ENCODE peak calls at places on chromosomes 3 and 15, in ten cellular contexts. O, W, V, U, R, G, A, X, L and F are unnamed samples.
A peak's percentile ranks its signal among the peaks of the same experiment; 100 is the strongest.

GRCh38 chr3:42712344-42712648 is 9.7 kb upstream of the HHATL start:
- DNase-seq in V (no peak), G (no peak), W (no peak), R (no peak), X (no peak), O (no peak), A (no peak), L (peak; percentile 13), U (no peak), F (no peak)

GRCh38 chr3:38349684-38350359 is 3.2 kb downstream of the XYLB start:
- DNase-seq in W (no peak), L (no peak), U (no peak), R (no peak), X (no peak), O (no peak), V (peak; percentile 14), G (no peak), A (no peak), F (no peak)

GRCh38 chr3:141373768-141374526 is 5.6 kb downstream of the ZBTB38 start:
- DNase-seq in O (no peak), A (no peak), L (no peak), U (no peak), W (no peak), V (peak; percentile 32), X (no peak), R (no peak), G (no peak), F (no peak)

GRCh38 chr3:158791259-158791920 is 10.5 kb upstream of the MFSD1 start:
- DNase-seq in V (peak; percentile 80), G (peak; percentile 51), R (peak; percentile 23), W (no peak), O (no peak), U (no peak), A (no peak), L (no peak), X (no peak), F (no peak)

GRCh38 chr15:82044373-82045178 is 1.2 kb downstream of the MEX3B start:
- DNase-seq in X (peak; percentile 76), A (peak; percentile 76), V (peak; percentile 82), L (peak; percentile 55), U (no peak), R (peak; percentile 28), W (no peak), G (no peak), O (peak; percentile 60), F (no peak)

GRCh38 chr3:159257954-159258353 is 456.1 kb downstream of the MFSD1 start:
- DNase-seq in V (no peak), R (no peak), L (no peak), X (no peak), W (no peak), O (no peak), G (no peak), A (no peak), U (no peak), F (no peak)

GRCh38 chr3:94256888-94257813 is 194.3 kb downstream of the NSUN3 start:
- DNase-seq in L (no peak), V (no peak), A (no peak), X (no peak), W (no peak), G (no peak), R (no peak), O (no peak), U (no peak), F (no peak)

GRCh38 chr15:40320931-40321371 is 2.5 kb upstream of the INAFM2 start:
- DNase-seq in G (no peak), X (peak; percentile 58), V (peak; percentile 70), U (no peak), W (no peak), R (peak; percentile 58), A (peak; percentile 42), O (no peak), L (peak; percentile 70), F (no peak)

GRCh38 chr3:59754456-59754855 is 704.6 kb upstream of the CFAP20DC start:
- DNase-seq in R (no peak), G (no peak), A (no peak), O (no peak), W (no peak), L (no peak), V (no peak), X (no peak), U (no peak), F (no peak)

GRCh38 chr3:121152573-121152972 is 244.6 kb downstream of the STXBP5L start:
- DNase-seq in W (no peak), U (no peak), X (no peak), A (no peak), O (no peak), G (no peak), L (no peak), V (peak; percentile 9), R (no peak), F (no peak)
- TF ChIP-seq CTCF in W (no peak), U (no peak), X (no peak), A (no peak), O (no peak), G (no peak), L (no peak), V (no peak), R (no peak), F (no peak)

DNA sequence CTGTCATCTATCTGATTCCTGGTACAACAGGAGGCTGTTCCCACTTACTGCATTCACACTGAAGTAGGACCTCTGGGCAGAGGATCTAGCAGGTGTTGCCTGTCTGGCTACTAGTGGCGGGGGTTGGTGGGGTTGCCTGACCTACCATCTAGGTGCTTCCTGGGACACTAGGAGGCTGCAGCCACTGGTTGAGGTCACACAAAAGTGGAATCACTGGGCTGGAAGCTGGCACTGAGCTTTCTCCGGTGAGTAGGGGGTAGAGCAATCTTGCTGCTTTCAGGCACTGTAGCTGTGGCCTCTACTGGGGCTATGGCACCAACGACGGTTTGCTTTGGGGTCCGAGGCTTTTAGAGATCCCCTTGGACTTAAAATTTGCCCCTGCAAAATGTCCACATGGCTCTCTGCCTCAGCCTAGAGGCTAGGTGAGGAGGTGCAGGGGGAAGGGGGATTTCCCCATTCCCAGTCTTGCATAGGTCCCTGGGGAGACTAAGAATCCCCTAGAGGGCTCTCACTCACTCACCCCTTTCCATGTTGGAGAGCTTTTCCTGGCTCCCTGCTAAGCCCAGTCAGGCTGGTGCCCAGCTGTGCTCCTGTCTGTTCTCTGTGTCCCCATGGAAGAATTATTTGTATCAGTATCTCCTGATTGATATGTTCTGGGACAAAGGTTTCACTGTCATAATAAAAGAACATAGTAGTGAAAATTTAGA is 397.7 kb upstream of the EPHA6 start:
- DNase-seq in R (no peak), U (no peak), G (no peak), X (peak; percentile 43), W (no peak), L (no peak), A (no peak), V (no peak), O (no peak), F (no peak)
- TF ChIP-seq CTCF in R (no peak), U (no peak), G (no peak), X (no peak), W (no peak), L (no peak), A (no peak), V (no peak), O (no peak), F (no peak)

GRCh38 chr3:126113733-126114132 is 29.8 kb upstream of the SLC41A3 start:
- DNase-seq in O (no peak), X (no peak), L (peak; percentile 16), V (no peak), G (no peak), W (no peak), A (peak; percentile 52), U (no peak), R (no peak), F (no peak)
- TF ChIP-seq CTCF in O (peak; percentile 37), X (peak; percentile 31), L (no peak), V (peak; percentile 38), G (peak; percentile 35), W (peak; percentile 49), A (peak; percentile 56), U (peak; percentile 28), R (peak; percentile 8), F (peak; percentile 34)

DNA sequence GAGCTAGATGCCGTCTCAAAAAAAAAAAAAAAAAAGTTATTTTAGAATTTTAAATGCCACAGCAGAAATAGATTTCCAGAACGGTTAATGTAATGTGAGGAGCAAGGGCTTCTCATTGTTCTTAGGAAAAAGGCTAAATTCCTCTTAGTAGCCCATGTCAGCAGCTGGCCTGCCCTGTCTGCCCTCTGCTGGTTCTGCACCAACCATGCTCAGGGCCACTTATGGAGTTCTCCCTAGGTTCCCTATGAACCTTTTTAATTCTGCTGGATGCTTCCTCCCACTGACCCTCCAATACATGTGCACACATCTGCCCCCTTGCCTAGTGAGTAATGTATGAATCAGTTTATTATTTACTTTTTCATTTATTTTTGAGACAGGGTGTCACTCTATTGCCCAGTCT is 32.2 kb upstream of the DPPA4 start:
- DNase-seq in R (no peak), W (no peak), L (no peak), G (no peak), V (no peak), U (no peak), X (no peak), O (no peak), A (no peak), F (no peak)
- TF ChIP-seq CTCF in R (no peak), W (peak; percentile 44), L (no peak), G (no peak), V (no peak), U (no peak), X (no peak), O (no peak), A (no peak), F (no peak)

DNA sequence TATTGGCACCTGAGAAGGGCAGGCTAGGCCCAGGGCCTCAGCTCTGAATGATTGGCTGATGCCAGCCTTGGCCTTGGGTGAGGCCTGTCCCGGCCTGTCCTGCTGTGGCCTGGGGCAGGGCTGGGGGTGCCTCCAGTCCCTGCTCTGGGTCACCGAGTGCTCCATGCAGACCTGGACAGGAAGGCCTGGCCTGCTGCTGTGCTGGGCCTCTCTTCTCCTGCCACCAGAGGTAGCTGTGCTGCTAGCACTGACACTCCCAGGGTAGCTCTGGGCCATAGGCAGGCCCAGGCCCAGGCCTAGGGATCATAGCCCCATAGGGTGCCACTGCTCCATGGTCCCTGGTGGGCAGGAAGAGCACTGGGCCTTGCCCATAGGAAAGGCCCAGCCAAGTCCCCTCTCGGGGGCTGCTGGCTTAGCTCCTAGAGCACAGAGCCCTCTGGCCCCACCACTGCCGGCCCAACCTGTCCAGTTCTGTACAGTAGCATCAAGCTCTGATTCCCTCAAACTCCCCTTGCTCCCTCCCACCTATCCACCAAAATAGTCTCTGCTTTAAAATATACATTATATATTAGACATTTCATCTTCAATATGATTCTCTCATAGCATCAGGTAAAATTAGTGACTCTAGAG is 18.2 kb downstream of the ABTB1 start:
- DNase-seq in V (peak; percentile 64), A (peak; percentile 68), X (peak; percentile 76), L (no peak), W (no peak), R (no peak), G (no peak), O (no peak), U (peak; percentile 69), F (no peak)
- TF ChIP-seq CTCF in V (peak; percentile 93), A (peak; percentile 61), X (peak; percentile 49), L (peak; percentile 69), W (peak; percentile 79), R (no peak), G (peak; percentile 87), O (peak; percentile 75), U (peak; percentile 51), F (peak; percentile 79)